ENCODE peak calls at places on chromosomes 7 and 10, in eight cellular contexts. One of them, this sample, is unnamed.

GRCh38 chr7:156790264-156790663 is 102.7 kb downstream of the LMBR1 start:
- DNase-seq in AG10803: no peak
- DNase-seq in uterus: no peak
- DNase-seq in fibroblast of the aortic adventitia: no peak
- DNase-seq in H9: no peak
- DNase-seq in tibial artery: no peak
- DNase-seq in fibroblast of mammary gland: no peak
- DNase-seq in RWPE1: no peak
- DNase-seq in this sample: no peak

GRCh38 chr10:111756541-111757061 is 427.0 kb downstream of the GPAM start:
- DNase-seq in AG10803: peak
- DNase-seq in uterus: peak
- DNase-seq in fibroblast of the aortic adventitia: peak
- DNase-seq in H9: peak
- DNase-seq in tibial artery: peak
- DNase-seq in fibroblast of mammary gland: peak
- DNase-seq in RWPE1: no peak
- DNase-seq in this sample: no peak

GRCh38 chr7:4200546-4201094 is 481.5 kb upstream of the FOXK1 start:
- DNase-seq in AG10803: no peak
- DNase-seq in uterus: no peak
- DNase-seq in fibroblast of the aortic adventitia: no peak
- DNase-seq in H9: no peak
- DNase-seq in tibial artery: no peak
- DNase-seq in fibroblast of mammary gland: no peak
- DNase-seq in RWPE1: no peak
- DNase-seq in this sample: no peak

GRCh38 chr10:23314835-23315239 is 29.8 kb downstream of the C10orf67 start:
- DNase-seq in AG10803: peak
- DNase-seq in uterus: peak
- DNase-seq in fibroblast of the aortic adventitia: peak
- DNase-seq in H9: no peak
- DNase-seq in tibial artery: no peak
- DNase-seq in fibroblast of mammary gland: peak
- DNase-seq in RWPE1: peak
- DNase-seq in this sample: peak

GRCh38 chr7:134083766-134084487 is 43.2 kb upstream of the LRGUK start:
- DNase-seq in AG10803: peak
- DNase-seq in uterus: no peak
- DNase-seq in fibroblast of the aortic adventitia: peak
- DNase-seq in H9: no peak
- DNase-seq in tibial artery: no peak
- DNase-seq in fibroblast of mammary gland: peak
- DNase-seq in RWPE1: peak
- DNase-seq in this sample: no peak

GRCh38 chr7:66099551-66100407 is 14.9 kb upstream of the CRCP start:
- DNase-seq in AG10803: peak
- DNase-seq in uterus: peak
- DNase-seq in fibroblast of the aortic adventitia: peak
- DNase-seq in H9: peak
- DNase-seq in tibial artery: peak
- DNase-seq in fibroblast of mammary gland: peak
- DNase-seq in RWPE1: peak
- DNase-seq in this sample: peak

GRCh38 chr10:111087968-111088505 is 11.2 kb downstream of the ADRA2A start:
- DNase-seq in AG10803: no peak
- DNase-seq in uterus: no peak
- DNase-seq in fibroblast of the aortic adventitia: no peak
- DNase-seq in H9: no peak
- DNase-seq in tibial artery: no peak
- DNase-seq in fibroblast of mammary gland: no peak
- DNase-seq in RWPE1: no peak
- DNase-seq in this sample: no peak

GRCh38 chr7:136919820-136920219 is 51.4 kb downstream of the CHRM2 start:
- DNase-seq in AG10803: no peak
- DNase-seq in uterus: no peak
- DNase-seq in fibroblast of the aortic adventitia: no peak
- DNase-seq in H9: no peak
- DNase-seq in tibial artery: no peak
- DNase-seq in fibroblast of mammary gland: no peak
- DNase-seq in RWPE1: no peak
- DNase-seq in this sample: no peak

GRCh38 chr10:52772623-52773022 is at the start of gene MBL2:
- DNase-seq in AG10803: no peak
- DNase-seq in uterus: no peak
- DNase-seq in fibroblast of the aortic adventitia: no peak
- DNase-seq in H9: no peak
- DNase-seq in tibial artery: no peak
- DNase-seq in fibroblast of mammary gland: no peak
- DNase-seq in RWPE1: no peak
- DNase-seq in this sample: no peak

GRCh38 chr7:101125989-101126650 is 784 bp upstream of the SERPINE1 start:
- DNase-seq in AG10803: peak
- DNase-seq in uterus: peak
- DNase-seq in fibroblast of the aortic adventitia: peak
- DNase-seq in H9: no peak
- DNase-seq in tibial artery: peak
- DNase-seq in fibroblast of mammary gland: peak
- DNase-seq in RWPE1: peak
- DNase-seq in this sample: no peak

GRCh38 chr10:22159979-22160378 is 57.8 kb downstream of the EBLN1 start:
- DNase-seq in AG10803: no peak
- DNase-seq in uterus: no peak
- DNase-seq in fibroblast of the aortic adventitia: no peak
- DNase-seq in H9: no peak
- DNase-seq in tibial artery: no peak
- DNase-seq in fibroblast of mammary gland: no peak
- DNase-seq in RWPE1: no peak
- DNase-seq in this sample: no peak

GRCh38 chr10:68027429-68027828 is 47.7 kb downstream of the HERC4 start:
- DNase-seq in AG10803: no peak
- DNase-seq in uterus: no peak
- DNase-seq in fibroblast of the aortic adventitia: no peak
- DNase-seq in H9: no peak
- DNase-seq in tibial artery: no peak
- DNase-seq in fibroblast of mammary gland: no peak
- DNase-seq in RWPE1: no peak
- DNase-seq in this sample: no peak

GRCh38 chr7:21719846-21720245 is 177.0 kb downstream of the DNAH11 start:
- DNase-seq in AG10803: no peak
- DNase-seq in uterus: no peak
- DNase-seq in fibroblast of the aortic adventitia: no peak
- DNase-seq in H9: no peak
- DNase-seq in tibial artery: no peak
- DNase-seq in fibroblast of mammary gland: no peak
- DNase-seq in RWPE1: no peak
- DNase-seq in this sample: no peak

GRCh38 chr10:35573786-35574185 is 31.4 kb upstream of the GJD4 start:
- DNase-seq in AG10803: no peak
- DNase-seq in uterus: no peak
- DNase-seq in fibroblast of the aortic adventitia: no peak
- DNase-seq in H9: no peak
- DNase-seq in tibial artery: no peak
- DNase-seq in fibroblast of mammary gland: no peak
- DNase-seq in RWPE1: no peak
- DNase-seq in this sample: no peak

GRCh38 chr10:35576730-35577129 is 28.4 kb upstream of the GJD4 start:
- DNase-seq in AG10803: no peak
- DNase-seq in uterus: no peak
- DNase-seq in fibroblast of the aortic adventitia: no peak
- DNase-seq in H9: no peak
- DNase-seq in tibial artery: no peak
- DNase-seq in fibroblast of mammary gland: no peak
- DNase-seq in RWPE1: no peak
- DNase-seq in this sample: no peak

GRCh38 chr10:35575640-35576039 is 29.5 kb upstream of the GJD4 start:
- DNase-seq in AG10803: no peak
- DNase-seq in uterus: no peak
- DNase-seq in fibroblast of the aortic adventitia: no peak
- DNase-seq in H9: no peak
- DNase-seq in tibial artery: no peak
- DNase-seq in fibroblast of mammary gland: no peak
- DNase-seq in RWPE1: no peak
- DNase-seq in this sample: no peak

GRCh38 chr10:35572583-35572982 is 32.6 kb upstream of the GJD4 start:
- DNase-seq in AG10803: no peak
- DNase-seq in uterus: no peak
- DNase-seq in fibroblast of the aortic adventitia: no peak
- DNase-seq in H9: no peak
- DNase-seq in tibial artery: no peak
- DNase-seq in fibroblast of mammary gland: peak
- DNase-seq in RWPE1: no peak
- DNase-seq in this sample: no peak

DNA sequence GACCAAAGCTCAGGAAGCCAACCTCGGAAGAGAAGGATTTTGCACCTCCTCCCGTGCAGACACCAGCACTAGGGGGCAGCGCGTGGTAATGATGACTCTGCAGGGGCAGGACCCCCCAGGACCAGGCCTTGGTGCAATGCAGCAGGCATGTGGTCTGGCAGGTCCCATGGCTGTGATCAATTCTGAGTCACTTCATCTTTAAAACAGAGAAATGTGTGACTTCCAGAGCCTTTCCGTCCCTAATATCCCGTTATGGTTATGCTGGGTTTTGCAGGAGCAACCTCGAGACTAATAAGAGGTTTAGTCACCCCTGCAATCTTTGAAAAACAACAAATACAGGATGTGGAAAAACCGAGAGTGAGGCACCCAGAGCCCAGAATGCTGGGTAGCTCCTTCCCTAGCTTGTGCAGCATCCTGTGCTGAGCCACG is 30.2 kb upstream of the GJD4 start:
- DNase-seq in AG10803: peak
- DNase-seq in uterus: no peak
- DNase-seq in fibroblast of the aortic adventitia: peak
- DNase-seq in H9: peak
- DNase-seq in tibial artery: no peak
- DNase-seq in fibroblast of mammary gland: peak
- DNase-seq in RWPE1: no peak
- DNase-seq in this sample: no peak
- TF ChIP-seq CTCF in AG10803: peak
- TF ChIP-seq CTCF in uterus: no peak
- TF ChIP-seq CTCF in fibroblast of the aortic adventitia: peak
- TF ChIP-seq CTCF in H9: peak
- TF ChIP-seq CTCF in tibial artery: no peak
- TF ChIP-seq CTCF in fibroblast of mammary gland: peak
- TF ChIP-seq CTCF in RWPE1: no peak
- TF ChIP-seq CTCF in this sample: no peak

GRCh38 chr10:69663548-69663947 is 33.5 kb downstream of the FAM241B start:
- DNase-seq in AG10803: no peak
- DNase-seq in uterus: no peak
- DNase-seq in fibroblast of the aortic adventitia: no peak
- DNase-seq in H9: peak
- DNase-seq in tibial artery: no peak
- DNase-seq in fibroblast of mammary gland: no peak
- DNase-seq in RWPE1: no peak
- DNase-seq in this sample: no peak
- TF ChIP-seq CTCF in AG10803: no peak
- TF ChIP-seq CTCF in uterus: no peak
- TF ChIP-seq CTCF in fibroblast of the aortic adventitia: no peak
- TF ChIP-seq CTCF in H9: peak
- TF ChIP-seq CTCF in tibial artery: no peak
- TF ChIP-seq CTCF in fibroblast of mammary gland: no peak
- TF ChIP-seq CTCF in RWPE1: no peak
- TF ChIP-seq CTCF in this sample: no peak

DNA sequence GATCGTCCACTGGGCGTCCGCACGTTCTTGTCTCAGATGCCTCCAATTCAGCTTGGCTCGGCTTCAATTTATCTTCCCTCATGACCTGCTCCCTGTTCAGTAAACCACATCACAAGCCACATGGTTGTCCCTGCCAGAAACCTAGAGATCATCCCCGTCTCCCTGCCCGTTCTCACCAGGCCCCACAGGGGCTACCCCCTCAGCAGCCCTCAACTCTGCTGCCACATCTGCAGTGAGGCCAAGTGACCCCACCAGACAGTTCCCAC is 14.1 kb upstream of the TTYH3 start:
- DNase-seq in AG10803: no peak
- DNase-seq in uterus: no peak
- DNase-seq in fibroblast of the aortic adventitia: no peak
- DNase-seq in H9: no peak
- DNase-seq in tibial artery: no peak
- DNase-seq in fibroblast of mammary gland: no peak
- DNase-seq in RWPE1: no peak
- DNase-seq in this sample: no peak
- TF ChIP-seq CTCF in AG10803: no peak
- TF ChIP-seq CTCF in uterus: no peak
- TF ChIP-seq CTCF in fibroblast of the aortic adventitia: no peak
- TF ChIP-seq CTCF in H9: no peak
- TF ChIP-seq CTCF in tibial artery: no peak
- TF ChIP-seq CTCF in fibroblast of mammary gland: no peak
- TF ChIP-seq CTCF in RWPE1: no peak
- TF ChIP-seq CTCF in this sample: no peak

GRCh38 chr10:49165940-49166803 is 22.0 kb downstream of the TMEM273 start:
- DNase-seq in AG10803: no peak
- DNase-seq in uterus: no peak
- DNase-seq in fibroblast of the aortic adventitia: no peak
- DNase-seq in H9: no peak
- DNase-seq in tibial artery: no peak
- DNase-seq in fibroblast of mammary gland: no peak
- DNase-seq in RWPE1: no peak
- DNase-seq in this sample: no peak

GRCh38 chr10:49162761-49163160 is 25.4 kb downstream of the TMEM273 start:
- DNase-seq in AG10803: no peak
- DNase-seq in uterus: no peak
- DNase-seq in fibroblast of the aortic adventitia: no peak
- DNase-seq in H9: no peak
- DNase-seq in tibial artery: no peak
- DNase-seq in fibroblast of mammary gland: no peak
- DNase-seq in RWPE1: no peak
- DNase-seq in this sample: no peak

GRCh38 chr10:49163741-49164140 is 24.4 kb downstream of the TMEM273 start:
- DNase-seq in AG10803: peak
- DNase-seq in uterus: no peak
- DNase-seq in fibroblast of the aortic adventitia: peak
- DNase-seq in H9: no peak
- DNase-seq in tibial artery: no peak
- DNase-seq in fibroblast of mammary gland: peak
- DNase-seq in RWPE1: no peak
- DNase-seq in this sample: no peak

GRCh38 chr10:49165259-49165658 is 22.9 kb downstream of the TMEM273 start:
- DNase-seq in AG10803: no peak
- DNase-seq in uterus: no peak
- DNase-seq in fibroblast of the aortic adventitia: no peak
- DNase-seq in H9: no peak
- DNase-seq in tibial artery: no peak
- DNase-seq in fibroblast of mammary gland: no peak
- DNase-seq in RWPE1: no peak
- DNase-seq in this sample: no peak

DNA sequence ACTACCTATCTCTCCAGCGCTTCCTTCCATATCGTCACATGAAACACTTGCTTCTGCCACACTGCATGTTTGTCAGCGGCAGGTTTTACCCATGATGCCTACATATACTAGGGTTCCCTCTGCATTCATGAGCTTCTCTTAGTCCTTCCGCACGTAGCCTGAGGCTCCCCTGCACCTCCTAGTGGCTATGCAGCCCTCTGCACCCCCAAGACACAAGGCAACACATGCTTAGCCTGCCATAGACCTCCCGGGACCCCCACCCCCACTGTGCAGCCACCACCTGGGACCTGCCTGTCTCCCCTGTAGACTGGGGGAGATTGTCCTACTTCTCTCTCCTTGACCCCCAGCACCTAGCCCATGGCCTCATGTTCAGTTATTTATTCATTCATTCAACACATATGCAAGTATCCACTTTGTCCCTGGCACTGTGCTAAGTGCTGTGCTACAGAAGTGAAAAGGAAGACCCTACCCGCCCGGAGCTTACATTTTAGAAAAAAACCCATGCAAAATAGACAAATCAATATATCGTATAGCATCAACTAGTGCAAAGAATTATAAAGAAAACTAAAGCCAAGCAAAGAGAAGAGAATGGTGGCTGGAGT is 23.5 kb downstream of the TMEM273 start:
- DNase-seq in AG10803: peak
- DNase-seq in uterus: no peak
- DNase-seq in fibroblast of the aortic adventitia: peak
- DNase-seq in H9: peak
- DNase-seq in tibial artery: no peak
- DNase-seq in fibroblast of mammary gland: peak
- DNase-seq in RWPE1: no peak
- DNase-seq in this sample: no peak
- TF ChIP-seq CTCF in AG10803: peak
- TF ChIP-seq CTCF in uterus: peak
- TF ChIP-seq CTCF in fibroblast of the aortic adventitia: peak
- TF ChIP-seq CTCF in H9: peak
- TF ChIP-seq CTCF in tibial artery: peak
- TF ChIP-seq CTCF in fibroblast of mammary gland: peak
- TF ChIP-seq CTCF in RWPE1: no peak
- TF ChIP-seq CTCF in this sample: no peak

This sample was measured in omental fat pad.